ENCODE peak calls at places on chromosomes 1 and 21, in eight cellular contexts. W, V, S, D, R, O, T and I are unnamed samples.
A peak's percentile ranks its signal among the peaks of the same experiment; 100 is the strongest.

GRCh38 chr1:171206956-171207355 is 21.9 kb downstream of the FMO2 start:
- DNase-seq in W (no peak), V (no peak), S (no peak), D (no peak), R (no peak), O (peak; percentile 62), T (no peak), I (no peak)

GRCh38 chr1:197393105-197393504 is 125.1 kb downstream of the CRB1 start:
- DNase-seq in W (no peak), V (no peak), S (no peak), D (no peak), R (no peak), O (no peak), T (no peak), I (no peak)

GRCh38 chr21:22421416-22422190 is 1423.4 kb downstream of the NCAM2 start:
- DNase-seq in W (no peak), V (no peak), S (no peak), D (no peak), R (no peak), O (no peak), T (no peak), I (no peak)

GRCh38 chr1:147673816-147674215 is 3.5 kb upstream of the ACP6 start:
- DNase-seq in W (no peak), V (no peak), S (no peak), D (no peak), R (no peak), O (no peak), T (no peak), I (no peak)

GRCh38 chr21:35882791-35883240 is 177.5 kb downstream of the SETD4 start:
- DNase-seq in W (no peak), V (no peak), S (no peak), D (peak; percentile 26), R (no peak), O (peak; percentile 44), T (no peak), I (no peak)

GRCh38 chr21:32484706-32485380 is 72.3 kb downstream of the EVA1C start:
- DNase-seq in W (no peak), V (no peak), S (peak; percentile 74), D (no peak), R (no peak), O (no peak), T (peak; percentile 57), I (no peak)

GRCh38 chr1:189021577-189021976 is 1456.1 kb downstream of the BRINP3 start:
- DNase-seq in W (no peak), V (no peak), S (no peak), D (no peak), R (no peak), O (no peak), T (no peak), I (no peak)

GRCh38 chr1:110412576-110412975 is 5.1 kb upstream of the LAMTOR5 start:
- DNase-seq in W (no peak), V (peak; percentile 62), S (peak; percentile 67), D (peak; percentile 90), R (peak; percentile 58), O (peak; percentile 76), T (peak; percentile 57), I (peak; percentile 34)

GRCh38 chr1:234899041-234899787 is 229.4 kb downstream of the TOMM20 start:
- DNase-seq in W (no peak), V (no peak), S (no peak), D (no peak), R (peak; percentile 71), O (no peak), T (peak; percentile 61), I (no peak)

GRCh38 chr1:207956976-207957375 is 46.1 kb upstream of the CD34 start:
- DNase-seq in W (no peak), V (no peak), S (no peak), D (no peak), R (no peak), O (no peak), T (no peak), I (no peak)

GRCh38 chr1:95041491-95042165 is 31.1 kb downstream of the ALG14 start:
- DNase-seq in W (peak; percentile 80), V (peak; percentile 36), S (peak; percentile 60), D (peak; percentile 82), R (peak; percentile 76), O (peak; percentile 60), T (peak; percentile 32), I (no peak)

GRCh38 chr1:117232551-117232950 is 21.8 kb upstream of the VTCN1 start:
- DNase-seq in W (no peak), V (no peak), S (no peak), D (no peak), R (peak; percentile 25), O (no peak), T (no peak), I (no peak)

GRCh38 chr1:9180077-9180819 is 51.3 kb upstream of the GPR157 start:
- DNase-seq in W (no peak), V (peak; percentile 71), S (no peak), D (no peak), R (no peak), O (no peak), T (no peak), I (no peak)

GRCh38 chr1:63330331-63330916 is 8.1 kb downstream of the FOXD3 start:
- DNase-seq in W (no peak), V (no peak), S (no peak), D (no peak), R (no peak), O (no peak), T (no peak), I (no peak)

GRCh38 chr1:32742956-32743355 is 40.4 kb upstream of the SYNC start:
- DNase-seq in W (no peak), V (no peak), S (peak; percentile 85), D (no peak), R (no peak), O (no peak), T (no peak), I (no peak)

GRCh38 chr1:230913496-230913895 is 45.2 kb upstream of the C1orf198 start:
- DNase-seq in W (no peak), V (no peak), S (no peak), D (no peak), R (no peak), O (no peak), T (no peak), I (no peak)

GRCh38 chr1:226002667-226003501 is 3.7 kb upstream of the SDE2 start:
- DNase-seq in W (no peak), V (peak; percentile 67), S (peak; percentile 51), D (peak; percentile 37), R (peak; percentile 75), O (peak; percentile 44), T (peak; percentile 67), I (no peak)

GRCh38 chr1:45205000-45205909 is 1.1 kb downstream of the ZSWIM5 start:
- DNase-seq in W (no peak), V (no peak), S (peak; percentile 60), D (peak; percentile 73), R (peak; percentile 32), O (no peak), T (peak; percentile 46), I (peak; percentile 8)

GRCh38 chr1:1120096-1120495 is 4.2 kb upstream of the C1orf159 start:
- DNase-seq in W (no peak), V (no peak), S (peak; percentile 7), D (no peak), R (no peak), O (no peak), T (no peak), I (no peak)

GRCh38 chr1:214085325-214085724 is 97.6 kb downstream of the PROX1 start:
- DNase-seq in W (no peak), V (no peak), S (no peak), D (no peak), R (no peak), O (no peak), T (no peak), I (no peak)

GRCh38 chr1:237981223-237981622 is 90.5 kb upstream of the ZP4 start:
- DNase-seq in W (no peak), V (no peak), S (no peak), D (no peak), R (no peak), O (no peak), T (no peak), I (no peak)

GRCh38 chr1:9689971-9690381 is 38.4 kb downstream of the PIK3CD start:
- DNase-seq in W (no peak), V (no peak), S (peak; percentile 38), D (peak; percentile 42), R (peak; percentile 22), O (no peak), T (peak; percentile 57), I (no peak)

GRCh38 chr1:155083865-155084721 is 5.5 kb downstream of the EFNA3 start:
- DNase-seq in W (no peak), V (no peak), S (peak; percentile 72), D (peak; percentile 58), R (peak; percentile 54), O (no peak), T (peak; percentile 69), I (no peak)

GRCh38 chr1:56929492-56929891 is 36.3 kb downstream of the C8B start:
- DNase-seq in W (no peak), V (no peak), S (no peak), D (no peak), R (no peak), O (no peak), T (no peak), I (no peak)

GRCh38 chr21:45988366-45989347 is 7.1 kb downstream of the COL6A1 start:
- DNase-seq in W (no peak), V (no peak), S (no peak), D (peak; percentile 72), R (no peak), O (no peak), T (peak; percentile 24), I (no peak)

GRCh38 chr1:221429262-221429661 is 312.6 kb downstream of the DUSP10 start:
- DNase-seq in W (no peak), V (no peak), S (no peak), D (no peak), R (no peak), O (no peak), T (no peak), I (no peak)

GRCh38 chr1:246176126-246177024 is 330.7 kb downstream of the SMYD3 start:
- DNase-seq in W (peak; percentile 8), V (no peak), S (no peak), D (peak; percentile 51), R (no peak), O (no peak), T (no peak), I (no peak)

GRCh38 chr1:94283462-94283861 is 46.1 kb upstream of the ARHGAP29 start:
- DNase-seq in W (no peak), V (no peak), S (no peak), D (no peak), R (no peak), O (no peak), T (no peak), I (no peak)

GRCh38 chr1:177122869-177123268 is 41.6 kb downstream of the ASTN1 start:
- DNase-seq in W (no peak), V (no peak), S (no peak), D (no peak), R (no peak), O (no peak), T (no peak), I (no peak)

GRCh38 chr1:26161408-26162219 is 2.7 kb downstream of the FAM110D start:
- DNase-seq in W (no peak), V (no peak), S (peak; percentile 49), D (peak; percentile 69), R (peak; percentile 60), O (no peak), T (peak; percentile 76), I (peak; percentile 20)

GRCh38 chr1:181777812-181778211 is 283.7 kb downstream of the ZNF648 start:
- DNase-seq in W (no peak), V (no peak), S (no peak), D (no peak), R (no peak), O (no peak), T (no peak), I (no peak)

GRCh38 chr1:181010789-181011188 is 11.9 kb downstream of the STX6 start:
- DNase-seq in W (peak; percentile 32), V (no peak), S (no peak), D (no peak), R (no peak), O (no peak), T (no peak), I (no peak)

GRCh38 chr21:43361493-43362296 is 65.2 kb downstream of the SIK1 start:
- DNase-seq in W (peak; percentile 26), V (no peak), S (peak; percentile 71), D (peak; percentile 55), R (peak; percentile 79), O (peak; percentile 47), T (no peak), I (peak; percentile 14)

GRCh38 chr1:11262171-11263049 is at the start of gene MTOR:
- DNase-seq in W (peak; percentile 100), V (peak; percentile 94), S (peak; percentile 99), D (peak; percentile 100), R (peak; percentile 100), O (peak; percentile 99), T (peak; percentile 96), I (peak; percentile 94)